ENCODE peak calls at places on chromosomes 16 and 17, in five cellular contexts. One of them, this sample, is unnamed.

GRCh38 chr17:36674278-36674650 is 72.9 kb downstream of the MRM1 start:
- DNase-seq in endothelial cell of umbilical vein: no peak
- DNase-seq in glutamatergic neuron: no peak
- DNase-seq in endothelial cell: no peak
- DNase-seq in cardiac muscle cell: no peak
- DNase-seq in this sample: no peak

GRCh38 chr17:50234581-50234980 is 33.1 kb upstream of the COL1A1 start:
- DNase-seq in endothelial cell of umbilical vein: no peak
- DNase-seq in endothelial cell: no peak
- DNase-seq in cardiac muscle cell: no peak
- DNase-seq in glutamatergic neuron: no peak
- DNase-seq in this sample: no peak

GRCh38 chr17:28938552-28938951 is 12.8 kb downstream of the PHF12 start:
- DNase-seq in cardiac muscle cell: no peak
- DNase-seq in endothelial cell of umbilical vein: no peak
- DNase-seq in glutamatergic neuron: no peak
- DNase-seq in endothelial cell: no peak
- DNase-seq in this sample: no peak

GRCh38 chr17:39194089-39194984 is 3.1 kb downstream of the CACNB1 start:
- DNase-seq in cardiac muscle cell: peak
- DNase-seq in endothelial cell of umbilical vein: no peak
- DNase-seq in glutamatergic neuron: peak
- DNase-seq in endothelial cell: peak
- DNase-seq in this sample: no peak

GRCh38 chr17:65697661-65698060 is 136.2 kb upstream of the AXIN2 start:
- DNase-seq in endothelial cell: no peak
- DNase-seq in cardiac muscle cell: no peak
- DNase-seq in glutamatergic neuron: no peak
- DNase-seq in endothelial cell of umbilical vein: no peak
- DNase-seq in this sample: no peak

GRCh38 chr17:31414590-31414918 is 23.1 kb downstream of the RAB11FIP4 start:
- DNase-seq in cardiac muscle cell: no peak
- DNase-seq in glutamatergic neuron: no peak
- DNase-seq in endothelial cell of umbilical vein: no peak
- DNase-seq in endothelial cell: no peak
- DNase-seq in this sample: no peak

GRCh38 chr17:19409066-19409465 is 2.0 kb upstream of the RNF112 start:
- DNase-seq in endothelial cell: no peak
- DNase-seq in cardiac muscle cell: no peak
- DNase-seq in glutamatergic neuron: no peak
- DNase-seq in endothelial cell of umbilical vein: no peak
- DNase-seq in this sample: no peak

GRCh38 chr16:85238233-85238647 is 126.0 kb upstream of the CIBAR2 start:
- DNase-seq in endothelial cell of umbilical vein: peak
- DNase-seq in cardiac muscle cell: peak
- DNase-seq in glutamatergic neuron: peak
- DNase-seq in endothelial cell: peak
- DNase-seq in this sample: no peak

GRCh38 chr16:79401157-79401556 is 199.4 kb downstream of the MAF start:
- DNase-seq in endothelial cell of umbilical vein: no peak
- DNase-seq in glutamatergic neuron: no peak
- DNase-seq in cardiac muscle cell: no peak
- DNase-seq in endothelial cell: no peak
- DNase-seq in this sample: no peak

GRCh38 chr17:56638536-56639177 is 45.2 kb downstream of the NOG start:
- DNase-seq in cardiac muscle cell: no peak
- DNase-seq in endothelial cell of umbilical vein: no peak
- DNase-seq in endothelial cell: no peak
- DNase-seq in glutamatergic neuron: no peak
- DNase-seq in this sample: peak

GRCh38 chr16:58661199-58661830 is 23.3 kb downstream of the SLC38A7 start:
- DNase-seq in endothelial cell: peak
- DNase-seq in cardiac muscle cell: peak
- DNase-seq in glutamatergic neuron: peak
- DNase-seq in endothelial cell of umbilical vein: peak
- DNase-seq in this sample: peak
- TF ChIP-seq CTCF in endothelial cell: peak
- TF ChIP-seq CTCF in cardiac muscle cell: peak
- TF ChIP-seq CTCF in glutamatergic neuron: peak
- TF ChIP-seq CTCF in endothelial cell of umbilical vein: peak
- TF ChIP-seq CTCF in this sample: peak

DNA sequence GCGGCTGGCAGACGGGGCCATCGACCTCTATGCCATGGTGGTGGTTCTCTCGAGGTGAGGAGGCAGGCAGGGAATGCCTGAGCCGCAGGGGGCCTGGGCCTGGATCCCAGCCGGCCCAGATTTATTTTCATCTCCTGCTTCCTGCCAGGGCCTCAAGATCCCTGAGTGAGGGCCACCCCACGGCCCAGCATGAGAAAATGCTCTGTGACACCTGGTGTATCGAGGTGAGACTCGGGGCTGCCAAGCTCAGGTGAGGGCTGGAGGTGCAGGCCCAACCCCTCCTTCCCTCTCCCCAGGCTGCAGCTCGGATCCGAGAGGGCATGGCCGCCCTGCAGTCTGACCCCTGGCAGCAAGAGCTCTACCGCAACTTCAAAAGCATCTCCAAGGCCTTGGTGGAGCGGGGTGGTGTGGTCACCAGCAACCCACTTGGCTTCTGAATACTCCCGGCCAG is 4.9 kb downstream of the ACADVL start:
- DNase-seq in endothelial cell of umbilical vein: no peak
- DNase-seq in cardiac muscle cell: no peak
- DNase-seq in glutamatergic neuron: no peak
- DNase-seq in endothelial cell: no peak
- DNase-seq in this sample: no peak
- TF ChIP-seq CTCF in endothelial cell of umbilical vein: no peak
- TF ChIP-seq CTCF in cardiac muscle cell: no peak
- TF ChIP-seq CTCF in glutamatergic neuron: no peak
- TF ChIP-seq CTCF in endothelial cell: no peak
- TF ChIP-seq CTCF in this sample: no peak

DNA sequence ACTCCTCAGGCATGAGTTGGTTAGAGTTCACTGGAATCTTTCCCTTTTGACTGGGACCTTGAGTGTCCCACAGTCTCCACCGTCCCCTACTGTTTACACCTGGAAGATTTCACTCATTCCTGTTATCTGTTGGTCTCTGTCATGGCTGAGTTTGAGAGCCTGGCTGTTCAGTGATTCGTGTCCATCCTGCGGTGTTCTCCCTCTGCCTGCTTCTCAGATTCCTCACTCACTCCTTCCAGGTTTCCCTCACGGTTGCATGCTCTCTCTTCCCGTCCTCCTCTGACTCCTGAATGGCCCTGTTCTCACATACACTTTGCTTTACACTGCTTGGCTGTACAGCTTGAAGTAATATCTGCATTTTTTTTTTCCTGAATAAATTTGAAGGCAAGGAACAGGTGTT is 24.5 kb downstream of the OR1D5 start:
- DNase-seq in cardiac muscle cell: no peak
- DNase-seq in endothelial cell of umbilical vein: no peak
- DNase-seq in endothelial cell: no peak
- DNase-seq in glutamatergic neuron: no peak
- DNase-seq in this sample: no peak
- TF ChIP-seq CTCF in cardiac muscle cell: no peak
- TF ChIP-seq CTCF in endothelial cell of umbilical vein: no peak
- TF ChIP-seq CTCF in endothelial cell: no peak
- TF ChIP-seq CTCF in glutamatergic neuron: no peak
- TF ChIP-seq CTCF in this sample: no peak

DNA sequence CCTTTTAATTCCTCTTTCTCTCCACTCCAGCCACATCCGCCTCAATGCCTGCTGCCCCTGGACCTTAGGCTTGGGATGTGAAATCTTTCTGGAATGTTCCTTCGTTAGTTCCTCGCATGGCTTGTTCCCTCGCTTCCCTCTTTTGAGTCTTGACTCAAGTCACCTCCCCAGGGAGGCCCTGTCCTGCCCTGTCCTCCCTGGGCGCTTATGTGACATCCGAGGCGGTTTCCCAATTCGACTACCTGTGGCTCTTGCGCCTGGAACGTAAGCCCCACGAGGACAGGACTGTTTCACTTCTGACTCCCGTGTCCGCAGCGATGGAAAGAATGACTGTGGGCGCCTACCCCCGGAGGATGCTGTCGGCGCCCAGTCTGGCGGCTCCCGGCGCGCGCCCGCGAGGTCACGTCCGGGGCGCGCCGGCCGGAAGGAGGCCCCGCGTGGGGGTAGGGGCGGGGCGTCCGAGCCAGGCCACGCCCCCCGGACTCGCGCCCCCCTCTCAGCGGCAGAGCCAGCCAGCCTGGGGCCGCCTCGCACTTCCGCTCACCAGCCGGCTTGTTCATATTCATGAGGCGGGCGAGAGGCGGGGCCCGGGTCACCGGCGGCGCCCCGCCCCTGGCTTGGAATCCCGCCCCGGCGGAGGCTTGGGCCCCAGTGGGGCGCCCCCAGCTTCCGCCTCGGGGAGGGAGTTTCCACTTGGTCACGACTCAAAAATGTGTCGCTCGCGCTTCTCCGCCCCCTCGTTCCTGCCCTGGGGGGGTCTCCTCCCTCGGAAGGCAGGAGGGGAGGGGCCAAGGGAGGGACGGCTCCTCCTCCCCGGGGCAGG is 8.4 kb upstream of the GLIS2 start:
- DNase-seq in endothelial cell: peak
- DNase-seq in cardiac muscle cell: peak
- DNase-seq in glutamatergic neuron: peak
- DNase-seq in endothelial cell of umbilical vein: peak
- DNase-seq in this sample: peak
- TF ChIP-seq CTCF in endothelial cell: no peak
- TF ChIP-seq CTCF in cardiac muscle cell: no peak
- TF ChIP-seq CTCF in glutamatergic neuron: no peak
- TF ChIP-seq CTCF in endothelial cell of umbilical vein: no peak
- TF ChIP-seq CTCF in this sample: no peak

This sample was measured in HFF-Myc.